ENCODE peak calls at places on chromosomes 7 and 10, in nine cellular contexts. P is suprapubic skin, E is GM23338, U is SK-N-SH, O is GM12892, W is prostate gland, X is transverse colon, V is sigmoid colon, M is HepG2. N is an unnamed sample.

GRCh38 chr7:6392712-6393666 is 54.8 kb downstream of the DAGLB start:
- DNase-seq in E (no peak), V (peak; percentile 85), U (no peak), M (no peak), X (peak; percentile 95), O (no peak), W (peak; percentile 49), P (no peak), N (no peak)

GRCh38 chr7:151128144-151128543 is 39.4 kb downstream of the GBX1 start:
- DNase-seq in W (no peak), P (no peak), M (no peak), V (no peak), X (no peak), U (no peak), E (no peak), O (no peak), N (no peak)

GRCh38 chr10:114767589-114768393 is 53.8 kb upstream of the FHIP2A start:
- DNase-seq in U (peak; percentile 83), V (no peak), O (peak; percentile 32), M (no peak), W (no peak), E (peak; percentile 84), X (peak; percentile 65), P (no peak), N (no peak)

GRCh38 chr7:23969443-23969842 is 259.4 kb downstream of the STK31 start:
- DNase-seq in E (no peak), W (no peak), O (no peak), X (no peak), M (no peak), U (no peak), V (no peak), P (no peak), N (no peak)

GRCh38 chr10:77333610-77334340 is 303.8 kb downstream of the KCNMA1 start:
- DNase-seq in U (no peak), X (no peak), O (no peak), E (no peak), V (no peak), W (no peak), M (peak; percentile 85), P (no peak), N (no peak)

GRCh38 chr7:121505540-121506182 is 109.6 kb upstream of the FAM3C start:
- DNase-seq in P (no peak), X (no peak), E (no peak), O (no peak), W (no peak), V (no peak), U (no peak), M (no peak), N (no peak)

GRCh38 chr7:100627238-100627549 is 14.2 kb downstream of the TFR2 start:
- DNase-seq in V (no peak), M (no peak), E (no peak), U (no peak), W (no peak), X (no peak), P (no peak), O (no peak), N (no peak)

GRCh38 chr7:114085313-114085591 is 166.4 kb upstream of the PPP1R3A start:
- DNase-seq in X (no peak), U (peak; percentile 26), P (no peak), W (no peak), V (no peak), E (peak; percentile 67), M (no peak), O (no peak), N (peak; percentile 93)

GRCh38 chr7:80496586-80496985 is 15.3 kb downstream of the GNAT3 start:
- DNase-seq in P (no peak), W (no peak), X (no peak), U (no peak), E (no peak), O (no peak), M (no peak), V (no peak), N (no peak)

GRCh38 chr7:106346678-106347217 is 62.0 kb upstream of the NAMPT start:
- DNase-seq in P (no peak), O (peak; percentile 4), V (no peak), M (no peak), U (no peak), X (no peak), W (no peak), E (no peak), N (peak; percentile 42)

GRCh38 chr7:77327932-77328628 is 88.1 kb downstream of the GSAP start:
- DNase-seq in X (no peak), U (no peak), M (no peak), O (no peak), P (no peak), E (no peak), V (peak; percentile 68), W (no peak), N (no peak)

GRCh38 chr10:114259825-114260224 is 20.8 kb downstream of the VWA2 start:
- DNase-seq in W (no peak), V (no peak), O (no peak), E (no peak), M (no peak), U (no peak), P (peak; percentile 88), X (no peak), N (no peak)

GRCh38 chr10:130935051-130935450 is 376.5 kb downstream of the TCERG1L start:
- DNase-seq in V (no peak), P (no peak), E (peak; percentile 19), M (no peak), O (no peak), W (no peak), U (no peak), X (no peak), N (no peak)

GRCh38 chr10:27741173-27742091 is 4.2 kb downstream of the MKX start:
- DNase-seq in M (no peak), E (peak; percentile 64), U (peak; percentile 12), X (peak; percentile 14), O (no peak), W (no peak), V (peak; percentile 65), P (no peak), N (no peak)

GRCh38 chr7:46932656-46933424 is 649.1 kb downstream of the TNS3 start:
- DNase-seq in P (no peak), W (peak; percentile 84), U (peak; percentile 81), O (no peak), X (no peak), E (peak; percentile 17), M (no peak), V (peak; percentile 80), N (no peak)

GRCh38 chr7:129550673-129551360 is 48.5 kb downstream of the SMKR1 start:
- DNase-seq in M (no peak), O (no peak), E (no peak), P (no peak), X (no peak), U (peak; percentile 80), V (no peak), W (no peak), N (no peak)

DNA sequence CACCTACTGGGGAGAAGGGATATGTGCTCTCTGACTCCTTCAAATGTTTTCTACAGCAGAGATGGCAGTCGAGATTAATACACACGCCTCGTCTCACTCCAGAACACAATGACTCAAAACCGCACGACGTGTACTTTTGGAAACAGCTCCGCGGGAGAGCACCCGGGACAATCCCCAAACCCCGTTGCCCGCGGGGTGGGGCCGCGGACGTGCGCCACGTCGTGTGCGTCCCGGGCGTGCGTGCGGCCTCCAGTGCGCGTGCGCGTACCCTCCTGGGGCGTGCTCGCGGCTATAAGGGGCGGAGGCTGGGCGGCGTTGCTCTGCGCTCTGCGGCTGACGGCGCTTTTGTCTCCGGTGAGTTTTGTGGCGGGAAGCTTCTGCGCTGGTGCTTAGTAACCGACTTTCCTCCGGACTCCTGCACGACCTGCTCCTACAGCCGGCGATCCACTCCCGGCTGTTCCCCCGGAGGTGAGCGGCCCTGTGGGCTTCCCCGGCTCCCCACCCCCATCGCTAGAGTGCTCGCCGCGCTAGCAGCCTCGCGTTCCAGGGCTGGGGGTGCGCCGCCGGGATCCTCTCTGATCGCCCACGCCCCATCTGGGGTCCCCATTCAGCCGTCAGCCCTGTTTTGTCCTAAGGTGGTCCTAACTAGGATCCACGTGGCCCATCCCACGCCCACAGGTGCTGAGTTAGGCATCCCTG is at the start of gene HILPDA:
- DNase-seq in W (peak; percentile 88), P (peak; percentile 96), V (peak; percentile 97), U (peak; percentile 99), E (peak; percentile 88), M (peak; percentile 74), O (peak; percentile 89), X (peak; percentile 95), N (peak; percentile 98)
- TF ChIP-seq POLR2AphosphoS5 in W (peak; percentile 84), P (no peak), V (peak; percentile 81), U (peak; percentile 98), E (peak; percentile 94), M (peak; percentile 94), O (peak; percentile 77), X (peak; percentile 83), N (peak; percentile 96)

DNA sequence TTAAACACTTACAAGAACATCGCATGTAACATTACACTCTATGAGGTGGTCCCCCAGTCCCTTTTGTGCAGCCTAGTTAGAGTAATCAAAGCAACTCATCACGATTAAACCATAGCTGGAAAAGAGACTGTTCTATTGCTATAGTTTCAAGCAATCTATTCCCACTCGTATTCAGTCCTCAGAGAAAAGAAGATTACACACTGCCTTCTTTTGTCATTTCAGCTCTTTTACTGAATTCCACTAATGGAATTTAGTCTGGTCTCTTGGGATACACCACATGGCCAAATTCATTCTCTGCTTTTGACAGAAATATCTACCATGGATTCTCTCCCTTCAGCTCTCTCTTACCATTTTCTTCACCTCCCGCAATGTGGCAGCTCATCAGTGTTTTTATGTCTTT is 109.0 kb upstream of the HDAC9 start:
- DNase-seq in M (no peak), X (no peak), O (no peak), W (no peak), E (no peak), P (no peak), U (no peak), V (no peak), N (no peak)
- TF ChIP-seq POLR2AphosphoS5 in M (no peak), X (no peak), O (no peak), W (no peak), E (no peak), P (no peak), U (no peak), V (no peak), N (no peak)

GRCh38 chr7:69123003-69123402 is 475.3 kb upstream of the AUTS2 start:
- DNase-seq in V (no peak), E (no peak), M (no peak), O (no peak), W (no peak), U (no peak), P (no peak), X (no peak), N (no peak)
- TF ChIP-seq POLR2AphosphoS5 in V (no peak), E (no peak), M (no peak), O (no peak), W (no peak), U (no peak), P (no peak), X (no peak), N (no peak)

DNA sequence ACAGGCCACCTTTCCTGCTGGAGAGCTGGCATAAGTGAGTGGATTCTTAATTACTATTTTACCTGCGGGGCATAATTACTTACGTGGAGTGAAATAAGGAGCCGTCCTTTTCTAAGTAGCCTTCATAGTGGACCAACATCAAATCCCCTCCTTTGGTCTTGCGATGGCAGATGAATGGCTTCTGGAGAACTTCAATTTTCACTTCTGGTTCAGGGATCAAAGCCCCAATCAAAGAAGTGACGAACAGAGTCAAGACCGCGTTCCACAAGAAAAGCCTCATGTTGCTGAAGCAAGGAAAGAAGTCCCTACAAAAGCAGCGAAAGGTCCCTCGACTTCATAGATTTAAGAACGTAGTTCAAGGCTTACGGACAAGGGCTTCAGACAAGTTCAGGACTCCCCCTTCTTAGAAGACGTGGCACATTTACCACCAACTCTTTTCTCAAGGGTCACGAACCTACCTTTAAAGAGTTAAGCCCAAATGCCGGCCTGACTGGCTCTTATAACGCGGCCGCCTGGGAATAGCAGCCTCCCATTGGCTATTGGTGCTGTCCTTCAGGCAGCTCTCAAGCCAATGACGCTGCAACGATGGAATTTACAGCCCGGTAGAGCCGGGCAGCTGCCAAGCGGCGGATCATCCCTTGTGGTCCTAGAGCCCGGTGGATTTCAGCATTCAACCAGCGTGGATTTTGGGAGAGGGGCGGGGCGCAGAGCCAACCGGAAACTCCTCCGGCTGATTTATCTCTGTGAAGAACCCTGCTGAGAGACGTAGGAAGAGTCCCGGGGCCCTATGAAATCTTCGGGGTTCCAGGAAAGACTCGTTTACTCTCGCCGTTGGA is at the start of gene FKBP14:
- DNase-seq in E (peak; percentile 100), W (peak; percentile 98), P (peak; percentile 98), U (peak; percentile 95), O (peak; percentile 56), M (peak; percentile 98), X (peak; percentile 97), V (peak; percentile 99), N (peak; percentile 99)
- TF ChIP-seq POLR2AphosphoS5 in E (peak; percentile 77), W (peak; percentile 91), P (no peak), U (peak; percentile 74), O (peak; percentile 79), M (peak; percentile 80), X (peak; percentile 64), V (peak; percentile 32), N (peak; percentile 63)

N was measured in esophagus muscularis mucosa.